ENCODE peak calls at places on chromosomes 12 and 14, in seven cellular contexts. O is nephron progenitor cell, Z is left ventricle myocardium inferior, G is Kasumi-1, P is activated T-cell treated with anti-CD3 and anti-CD28 coated beads for 1 hour, T is mesendoderm, M is NCI-H510A treated with DMSO at 0.1 percent for 48 hours. U is an unnamed sample.

GRCh38 chr12:57631566-57632368 is 1.2 kb downstream of the B4GALNT1 start:
- DNase-seq in M (peak; percentile 33), T (no peak), O (no peak), G (no peak), P (no peak), Z (no peak), U (no peak)

GRCh38 chr12:16763901-16764300 is 157.9 kb upstream of the LMO3 start:
- DNase-seq in Z (no peak), P (no peak), O (no peak), T (no peak), M (no peak), G (no peak), U (no peak)

GRCh38 chr14:103385994-103386491 is 828 bp downstream of the MARK3 start:
- DNase-seq in G (peak; percentile 14), T (peak; percentile 46), Z (no peak), M (peak; percentile 21), P (peak; percentile 18), O (peak; percentile 51), U (no peak)

GRCh38 chr12:48358937-48359509 is 8.3 kb upstream of the ZNF641 start:
- DNase-seq in M (no peak), O (no peak), P (no peak), T (no peak), Z (no peak), G (no peak), U (no peak)

GRCh38 chr12:93094988-93095737 is 166.1 kb upstream of the EEA1 start:
- DNase-seq in M (peak; percentile 38), P (no peak), O (no peak), T (no peak), G (no peak), Z (no peak), U (no peak)

GRCh38 chr12:4434721-4435425 is 10.7 kb downstream of the FGF6 start:
- DNase-seq in P (no peak), G (peak; percentile 50), O (no peak), Z (no peak), T (no peak), M (no peak), U (no peak)

GRCh38 chr12:53046655-53047220 is 3.1 kb upstream of the TNS2 start:
- DNase-seq in M (peak; percentile 81), G (peak; percentile 37), T (peak; percentile 81), Z (peak; percentile 90), O (peak; percentile 68), P (peak; percentile 36), U (no peak)

GRCh38 chr14:82725188-82725587 is 1191.5 kb upstream of the SEL1L start:
- DNase-seq in G (no peak), M (no peak), O (no peak), Z (no peak), P (no peak), T (no peak), U (no peak)

GRCh38 chr14:96053600-96054381 is 14.6 kb downstream of the C14orf132 start:
- DNase-seq in O (no peak), P (no peak), M (no peak), Z (no peak), T (peak; percentile 18), G (no peak), U (no peak)

GRCh38 chr14:95362180-95362494 is 42.4 kb upstream of the CLMN start:
- DNase-seq in M (no peak), O (no peak), T (peak; percentile 63), Z (no peak), P (no peak), G (no peak), U (no peak)

GRCh38 chr14:33525626-33526025 is 425.2 kb downstream of the EGLN3 start:
- DNase-seq in M (no peak), O (no peak), Z (no peak), G (no peak), T (no peak), P (no peak), U (no peak)

GRCh38 chr12:131436922-131437705 is 273.8 kb upstream of the SFSWAP start:
- DNase-seq in O (no peak), Z (no peak), T (peak; percentile 20), G (no peak), P (no peak), M (no peak), U (no peak)

GRCh38 chr14:101363880-101364391 is 197.4 kb upstream of the DIO3 start:
- DNase-seq in O (no peak), Z (no peak), M (no peak), T (no peak), P (no peak), G (no peak), U (no peak)

GRCh38 chr14:53193193-53193592 is 40.1 kb upstream of the DDHD1 start:
- DNase-seq in Z (no peak), O (no peak), P (no peak), M (no peak), T (no peak), G (no peak), U (no peak)

GRCh38 chr12:126355346-126355745 is 1290.1 kb downstream of the AACS start:
- DNase-seq in O (no peak), T (no peak), M (no peak), Z (no peak), P (no peak), G (no peak), U (no peak)

GRCh38 chr14:104932676-104933631 is 8.3 kb downstream of the PLD4 start:
- DNase-seq in Z (peak; percentile 88), P (peak; percentile 82), G (peak; percentile 41), T (peak; percentile 77), O (peak; percentile 94), M (no peak), U (no peak)

GRCh38 chr12:92030618-92031017 is 115.0 kb downstream of the BTG1 start:
- DNase-seq in M (no peak), O (no peak), Z (no peak), P (no peak), G (peak; percentile 32), T (no peak), U (no peak)

GRCh38 chr12:50558970-50559369 is 54.2 kb downstream of the DIP2B start:
- DNase-seq in T (no peak), M (no peak), Z (no peak), G (no peak), O (no peak), P (no peak), U (no peak)

GRCh38 chr12:68727776-68728175 is 18.2 kb upstream of the SLC35E3 start:
- DNase-seq in O (no peak), Z (no peak), T (no peak), G (no peak), M (no peak), P (no peak), U (no peak)